ENCODE peak calls at places on chromosome 6, in five cellular contexts. H is mucosa of gallbladder; I is naive thymus-derived CD8-positive, alpha-beta T cell; U is GM04503; P is astrocyte of the hippocampus. J is an unnamed sample.

GRCh38 chr6:42727084-42727601 is 4.7 kb upstream of the PRPH2 start:
- DNase-seq in U (no peak), H (peak; percentile 29), P (peak; percentile 35), I (peak; percentile 50), J (peak; percentile 57)

GRCh38 chr6:13027200-13027599 is 301.1 kb downstream of the TBC1D7 start:
- DNase-seq in H (no peak), I (no peak), U (no peak), P (no peak), J (no peak)

GRCh38 chr6:43120938-43121913 is 45.1 kb downstream of the PTK7 start:
- DNase-seq in U (peak; percentile 94), I (no peak), H (peak; percentile 63), P (peak; percentile 96), J (no peak)

GRCh38 chr6:5085638-5086293 is 625 bp downstream of the PPP1R3G start:
- DNase-seq in U (no peak), I (no peak), H (no peak), P (peak; percentile 74), J (no peak)

GRCh38 chr6:44674226-44675155 is 287.0 kb downstream of the CDC5L start:
- DNase-seq in P (no peak), I (no peak), U (no peak), H (no peak), J (no peak)

GRCh38 chr6:75283907-75284284 is 696 bp downstream of the TMEM30A start:
- DNase-seq in I (no peak), P (peak; percentile 23), H (no peak), U (no peak), J (no peak)

GRCh38 chr6:10529231-10529801 is 8.2 kb downstream of the GCNT2 start:
- DNase-seq in I (no peak), H (no peak), U (no peak), P (peak; percentile 81), J (peak; percentile 53)

GRCh38 chr6:167742719-167743303 is 83.9 kb upstream of the AFDN start:
- DNase-seq in U (no peak), H (no peak), I (no peak), P (peak; percentile 28), J (no peak)

GRCh38 chr6:20483902-20484497 is 50.3 kb upstream of the CDKAL1 start:
- DNase-seq in I (no peak), H (no peak), P (peak; percentile 15), U (no peak), J (no peak)

GRCh38 chr6:38131527-38131965 is 312.0 kb downstream of the ZFAND3 start:
- DNase-seq in U (peak; percentile 95), H (peak; percentile 29), P (peak; percentile 97), I (no peak), J (no peak)

GRCh38 chr6:15264902-15265761 is 19.3 kb downstream of the JARID2 start:
- DNase-seq in H (no peak), I (no peak), P (peak; percentile 88), U (no peak), J (peak; percentile 46)

GRCh38 chr6:155171109-155171746 is 92.6 kb upstream of the CLDN20 start:
- DNase-seq in U (peak; percentile 94), H (no peak), P (peak; percentile 91), I (no peak), J (no peak)

GRCh38 chr6:1094306-1094705 is 217.6 kb upstream of the FOXQ1 start:
- DNase-seq in I (no peak), U (no peak), H (no peak), P (no peak), J (no peak)